ENCODE peak calls at places on chromosomes 2 and 18, in nine cellular contexts. N is AG09309; P is body of pancreas; E is H7; H is NCI-H1092 treated with DMSO at 0.1 percent for 48 hours; A is fibroblast of gingiva; B is activated effector memory CD4-positive, alpha-beta T cell treated with Interleukin-2 at 50 U/mL for 16 hours; K is RCC 7860; G is NCI-H146. U is an unnamed sample.

GRCh38 chr2:224004105-224004715 is 34.9 kb downstream of the SERPINE2 start:
- DNase-seq in B (no peak), P (no peak), H (no peak), G (no peak), N (no peak), K (no peak), A (peak), E (no peak), U (no peak)

GRCh38 chr2:238940806-238941205 is 92.9 kb downstream of the TWIST2 start:
- DNase-seq in B (no peak), E (no peak), K (no peak), N (no peak), H (no peak), G (no peak), A (no peak), P (no peak), U (no peak)

GRCh38 chr2:8522682-8523081 is 159.2 kb upstream of the ID2 start:
- DNase-seq in E (no peak), G (no peak), N (no peak), B (no peak), P (no peak), H (no peak), K (no peak), A (no peak), U (no peak)

GRCh38 chr2:234495076-234495800 is 1.6 kb downstream of the ARL4C start:
- DNase-seq in G (peak), H (no peak), A (no peak), N (no peak), B (peak), K (peak), P (no peak), E (peak), U (no peak)

GRCh38 chr2:209425082-209426071 is 1.5 kb downstream of the MAP2 start:
- DNase-seq in K (no peak), P (peak), E (peak), B (no peak), H (peak), A (peak), N (no peak), G (peak), U (peak)

GRCh38 chr2:176174382-176174834 is 14.1 kb upstream of the HOXD1 start:
- DNase-seq in B (no peak), K (peak), G (no peak), H (no peak), E (peak), N (no peak), A (no peak), P (no peak), U (no peak)

GRCh38 chr2:239934571-239935171 is 90.5 kb downstream of the NDUFA10 start:
- DNase-seq in A (peak), B (peak), N (no peak), G (peak), P (peak), H (peak), E (peak), K (no peak), U (peak)

GRCh38 chr2:239725551-239725890 is 299.6 kb downstream of the NDUFA10 start:
- DNase-seq in H (no peak), G (no peak), N (no peak), E (no peak), B (no peak), P (no peak), A (no peak), K (no peak), U (no peak)

GRCh38 chr18:79635127-79635726 is 44.4 kb upstream of the CTDP1 start:
- DNase-seq in A (no peak), P (no peak), N (no peak), H (no peak), B (no peak), G (no peak), K (no peak), E (no peak), U (no peak)

GRCh38 chr18:67386028-67386427 is 130.5 kb downstream of the DSEL start:
- DNase-seq in A (no peak), N (no peak), B (no peak), H (no peak), E (no peak), K (no peak), G (no peak), P (no peak), U (no peak)

GRCh38 chr2:54569745-54570296 is 113.7 kb downstream of the SPTBN1 start:
- DNase-seq in A (no peak), E (no peak), B (no peak), G (no peak), N (no peak), K (no peak), P (no peak), H (no peak), U (no peak)

GRCh38 chr18:77139619-77140018 is 7.0 kb upstream of the MBP start:
- DNase-seq in G (no peak), H (no peak), P (no peak), N (no peak), A (no peak), K (no peak), B (no peak), E (no peak), U (no peak)

GRCh38 chr2:134736167-134736885 is 17.5 kb upstream of the TMEM163 start:
- DNase-seq in P (no peak), K (peak), N (no peak), H (no peak), B (no peak), E (no peak), A (no peak), G (no peak), U (no peak)

GRCh38 chr2:219954331-219954730 is 326.9 kb downstream of the SLC4A3 start:
- DNase-seq in N (no peak), K (no peak), H (no peak), B (no peak), P (no peak), G (no peak), E (no peak), A (no peak), U (no peak)

GRCh38 chr2:132974477-132975050 is 304.6 kb upstream of the LYPD1 start:
- DNase-seq in E (no peak), N (no peak), G (no peak), H (no peak), K (no peak), P (no peak), A (no peak), B (no peak), U (no peak)

GRCh38 chr18:8424481-8424880 is 184.8 kb upstream of the RAB12 start:
- DNase-seq in P (no peak), H (no peak), N (no peak), B (no peak), E (peak), A (no peak), G (peak), K (peak), U (no peak)

GRCh38 chr2:239169311-239170048 is 231.3 kb downstream of the HDAC4 start:
- DNase-seq in B (no peak), E (no peak), P (no peak), H (no peak), K (no peak), N (no peak), A (no peak), G (no peak), U (no peak)

GRCh38 chr18:48954837-48955527 is 4.2 kb upstream of the SMAD7 start:
- DNase-seq in G (no peak), A (no peak), P (no peak), K (no peak), H (no peak), E (no peak), N (no peak), B (no peak), U (no peak)

GRCh38 chr2:62077239-62077638 is 118.7 kb upstream of the B3GNT2 start:
- DNase-seq in B (no peak), K (no peak), A (no peak), P (no peak), N (no peak), H (no peak), G (no peak), E (no peak), U (no peak)

GRCh38 chr2:191178806-191179514 is 28.2 kb upstream of the STAT4 start:
- DNase-seq in E (no peak), A (peak), G (no peak), K (peak), H (no peak), B (no peak), N (peak), P (peak), U (no peak)